ENCODE peak calls at places on chromosome 20, in seven cellular contexts. G, X, H, Q, T, J and P are unnamed samples.

GRCh38 chr20:54078296-54078695 is 7.9 kb upstream of the BCAS1 start:
- DNase-seq in G (no peak), J (peak), Q (no peak), H (peak), T (no peak), X (no peak), P (no peak)

GRCh38 chr20:47498606-47499005 is 3.1 kb upstream of the NCOA3 start:
- DNase-seq in J (no peak), G (no peak), H (no peak), Q (no peak), X (no peak), T (no peak), P (no peak)

GRCh38 chr20:42277203-42277602 is 659.0 kb upstream of the CHD6 start:
- DNase-seq in J (no peak), X (peak), H (no peak), Q (no peak), T (no peak), G (no peak), P (no peak)

GRCh38 chr20:10510216-10510615 is 75.1 kb downstream of the SLX4IP start:
- DNase-seq in X (no peak), Q (no peak), T (no peak), J (no peak), G (no peak), H (no peak), P (no peak)

GRCh38 chr20:840858-841567 is 7.5 kb downstream of the FAM110A start:
- DNase-seq in X (peak), T (no peak), G (no peak), H (peak), J (no peak), Q (peak), P (no peak)

GRCh38 chr20:23551383-23551782 is 16.9 kb downstream of the CST9L start:
- DNase-seq in G (no peak), X (no peak), Q (no peak), J (no peak), H (no peak), T (no peak), P (no peak)

GRCh38 chr20:47509104-47509661 is 7.5 kb downstream of the NCOA3 start:
- DNase-seq in T (no peak), J (no peak), H (no peak), Q (no peak), X (no peak), G (no peak), P (no peak)

GRCh38 chr20:53999077-53999476 is 71.3 kb downstream of the BCAS1 start:
- DNase-seq in G (no peak), T (no peak), X (no peak), Q (no peak), H (no peak), J (no peak), P (no peak)

GRCh38 chr20:14481863-14482262 is 144.5 kb upstream of the FLRT3 start:
- DNase-seq in H (no peak), G (peak), X (no peak), T (no peak), Q (no peak), J (no peak), P (no peak)

GRCh38 chr20:36988494-36988966 is 37.0 kb upstream of the SAMHD1 start:
- DNase-seq in X (peak), J (peak), Q (no peak), H (no peak), G (peak), T (no peak), P (no peak)

GRCh38 chr20:58313366-58313765 is 3.9 kb downstream of the RAB22A start:
- DNase-seq in J (no peak), T (no peak), X (no peak), H (peak), G (no peak), Q (no peak), P (no peak)

GRCh38 chr20:14792915-14793314 is 455.5 kb upstream of the FLRT3 start:
- DNase-seq in H (no peak), J (no peak), X (no peak), G (no peak), T (no peak), Q (no peak), P (no peak)

GRCh38 chr20:52490715-52491430 is 299.3 kb upstream of the ZFP64 start:
- DNase-seq in J (peak), X (no peak), H (no peak), Q (no peak), T (peak), G (peak), P (no peak)

GRCh38 chr20:8801686-8802085 is 267.2 kb upstream of the PLCB4 start:
- DNase-seq in X (no peak), H (no peak), Q (no peak), T (no peak), G (no peak), J (no peak), P (no peak)

GRCh38 chr20:22223251-22223650 is 361.1 kb downstream of the FOXA2 start:
- DNase-seq in X (no peak), G (no peak), J (no peak), T (no peak), Q (no peak), H (no peak), P (no peak)

GRCh38 chr20:51720384-51720783 is 47.8 kb downstream of the ATP9A start:
- DNase-seq in X (no peak), T (no peak), Q (no peak), G (no peak), H (no peak), J (no peak), P (no peak)

GRCh38 chr20:24350923-24351368 is 118.5 kb upstream of the SYNDIG1 start:
- DNase-seq in H (no peak), G (peak), T (no peak), J (no peak), Q (no peak), X (no peak), P (no peak)

GRCh38 chr20:19828233-19828632 is 70.2 kb downstream of the RIN2 start:
- DNase-seq in J (peak), G (no peak), H (peak), Q (no peak), T (peak), X (peak), P (no peak)

GRCh38 chr20:63639093-63639860 is 12.4 kb upstream of the GMEB2 start:
- DNase-seq in G (no peak), J (no peak), Q (peak), H (peak), X (no peak), T (no peak), P (no peak)

GRCh38 chr20:63750807-63751470 is 11.4 kb downstream of the SLC2A4RG start:
- DNase-seq in H (peak), X (no peak), Q (no peak), G (no peak), J (no peak), T (no peak), P (no peak)

GRCh38 chr20:17620371-17621228 is 50.7 kb downstream of the DSTN start:
- DNase-seq in J (no peak), G (no peak), H (peak), T (no peak), Q (peak), X (no peak), P (no peak)